ENCODE peak calls at places on chromosomes 7 and 10, in five cellular contexts. T is colonic mucosa, Q is heart left ventricle, K is adrenal gland, H is mammary epithelial cell. G is an unnamed sample. For H3K4me1, the result is how much of the 10 kb centered on the place peaks cover.

GRCh38 chr10:75209325-75210192 is 1.0 kb upstream of the VDAC2 start:
- DNase-seq in H (no peak), T (peak), Q (peak), K (peak), G (peak)

GRCh38 chr10:128009768-128010167 is 102.9 kb downstream of the PTPRE start:
- DNase-seq in Q (no peak), T (no peak), H (no peak), K (peak), G (no peak)

GRCh38 chr7:157691521-157692155 is 354.8 kb downstream of the DNAJB6 start:
- DNase-seq in K (no peak), T (no peak), Q (no peak), H (no peak), G (no peak)

GRCh38 chr10:116828121-116828520 is 21.2 kb upstream of the ENO4 start:
- DNase-seq in K (no peak), H (no peak), T (no peak), Q (no peak), G (no peak)

GRCh38 chr10:74047871-74048270 is 50.0 kb downstream of the VCL start:
- DNase-seq in Q (no peak), K (no peak), H (no peak), T (no peak), G (no peak)

GRCh38 chr7:518630-519428 is 817 bp downstream of the PDGFA start:
- DNase-seq in T (peak), H (peak), Q (peak), K (peak), G (no peak)

GRCh38 chr7:134444198-134444960 is 14.5 kb downstream of the AKR1B1 start:
- DNase-seq in K (no peak), H (no peak), Q (peak), T (no peak), G (no peak)

GRCh38 chr7:34750209-34750608 is 92.2 kb downstream of the NPSR1 start:
- DNase-seq in Q (no peak), T (no peak), K (no peak), H (no peak), G (no peak)

GRCh38 chr7:131225619-131226101 is 102.0 kb upstream of the MKLN1 start:
- DNase-seq in T (peak), H (no peak), K (peak), Q (peak), G (no peak)

GRCh38 chr10:68043030-68043429 is 32.1 kb downstream of the HERC4 start:
- DNase-seq in H (peak), K (no peak), Q (no peak), T (no peak), G (no peak)

GRCh38 chr7:143172354-143172753 is 10.9 kb upstream of the TAS2R39 start:
- DNase-seq in T (peak), K (peak), H (peak), Q (no peak), G (no peak)

GRCh38 chr10:76675951-76676587 is 961.5 kb downstream of the KCNMA1 start:
- DNase-seq in Q (peak), H (peak), T (peak), K (no peak), G (no peak)

GRCh38 chr7:115009736-115010435 is 88.0 kb downstream of the MDFIC start:
- DNase-seq in K (peak), Q (peak), T (peak), H (no peak), G (no peak)

GRCh38 chr7:2511769-2512168 is 7.8 kb upstream of the LFNG start:
- DNase-seq in K (no peak), H (no peak), Q (no peak), T (no peak), G (no peak)

GRCh38 chr7:2508327-2509231 is 11.0 kb upstream of the LFNG start:
- DNase-seq in K (peak), H (peak), Q (peak), T (peak), G (peak)

GRCh38 chr7:2510909-2511768 is 8.4 kb upstream of the LFNG start:
- DNase-seq in Q (no peak), H (no peak), K (no peak), T (peak), G (peak)

GRCh38 chr7:2509298-2509906 is 10.2 kb upstream of the LFNG start:
- DNase-seq in Q (no peak), K (no peak), H (no peak), T (no peak), G (no peak)

GRCh38 chr7:2510130-2510776 is 9.3 kb upstream of the LFNG start:
- DNase-seq in K (no peak), Q (no peak), T (no peak), H (no peak), G (no peak)
- H3K4me1 ChIP-seq in K (under half), Q (half or more), T (under half), H (under half), G (half or more)

GRCh38 chr7:2118056-2118455 is 114.7 kb downstream of the MAD1L1 start:
- DNase-seq in Q (no peak), T (no peak), H (no peak), K (no peak), G (no peak)
- H3K4me1 ChIP-seq in Q (under half), T (under half), H (under half), K (under half), G (under half)

DNA sequence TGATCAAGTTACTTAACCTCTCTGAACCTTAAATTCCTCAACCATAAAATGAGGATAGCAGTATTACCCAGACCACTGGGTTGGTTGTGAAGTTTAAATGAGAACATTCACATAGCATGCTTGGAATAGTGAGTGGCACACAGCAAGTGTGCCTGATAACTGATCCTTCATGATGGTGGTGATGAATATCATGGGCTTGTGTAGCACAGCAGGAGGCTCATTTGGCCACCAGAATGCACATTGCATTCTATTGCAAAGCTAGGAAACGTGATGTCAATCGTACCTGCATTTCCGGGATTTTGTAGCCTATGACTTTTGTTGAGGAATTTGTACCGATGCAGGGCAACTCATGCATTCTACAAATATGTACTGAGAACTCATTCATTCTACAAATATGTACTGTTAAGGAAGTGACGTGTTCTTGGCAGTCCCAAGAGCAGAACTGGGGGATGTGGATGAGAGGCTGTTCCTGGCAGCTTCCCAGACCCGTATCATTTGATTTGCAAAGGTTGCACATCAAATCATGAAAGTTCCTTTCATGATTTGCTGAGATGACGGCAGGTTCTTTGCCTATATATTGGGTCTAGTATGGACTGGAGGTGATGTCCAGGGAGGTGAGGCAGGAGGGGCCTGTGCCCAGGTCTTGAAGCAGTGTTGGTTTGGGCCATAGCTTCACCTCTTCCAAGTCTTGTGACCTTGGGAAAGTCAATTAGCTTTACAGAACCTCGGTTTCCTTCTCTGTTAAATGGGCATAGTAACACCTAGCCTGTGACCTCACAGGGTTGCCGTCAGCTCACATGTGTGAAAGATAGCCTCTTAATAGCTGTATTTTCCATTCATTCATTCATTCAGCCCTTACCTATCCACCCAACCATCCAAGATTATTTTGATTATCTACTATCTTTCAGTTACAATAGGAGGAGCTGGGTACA is 94.7 kb upstream of the SMNDC1 start:
- DNase-seq in H (peak), Q (peak), T (no peak), K (peak), G (no peak)
- H3K4me1 ChIP-seq in H (under half), Q (under half), T (under half), K (under half), G (under half)

GRCh38 chr10:89915021-89915420 is 213.6 kb downstream of the KIF20B start:
- DNase-seq in T (no peak), H (peak), Q (no peak), K (no peak), G (no peak)
- H3K4me1 ChIP-seq in T (under half), H (under half), Q (under half), K (under half), G (under half)

G was measured in CD4-positive, CD25-positive, alpha-beta regulatory T cell.